ENCODE peak calls at places on chromosomes 1 and 21, in five cellular contexts. N is AG04450, O is lower leg skin, G is fibroblast of pulmonary artery, L is B cell. U is an unnamed sample.
A peak's percentile ranks its signal among the peaks of the same experiment; 100 is the strongest.

GRCh38 chr1:25744140-25744581 is 55.8 kb upstream of the SELENON start:
- DNase-seq in O (peak; percentile 93), L (no peak), G (peak; percentile 73), N (no peak), U (no peak)

GRCh38 chr1:24737368-24738117 is 7.7 kb upstream of the CLIC4 start:
- DNase-seq in L (no peak), O (no peak), N (no peak), G (no peak), U (no peak)

GRCh38 chr1:191904991-191905390 is 253.3 kb upstream of the RGS18 start:
- DNase-seq in O (no peak), L (no peak), G (no peak), N (no peak), U (no peak)

GRCh38 chr1:229068266-229069043 is 202.5 kb upstream of the RAB4A start:
- DNase-seq in N (no peak), L (no peak), G (peak; percentile 76), O (no peak), U (no peak)

GRCh38 chr1:66088787-66089186 is 296.1 kb downstream of the PDE4B start:
- DNase-seq in L (no peak), G (no peak), O (no peak), N (no peak), U (no peak)

GRCh38 chr21:15809818-15810217 is 80.0 kb downstream of the USP25 start:
- DNase-seq in N (peak; percentile 32), O (no peak), G (peak; percentile 58), L (no peak), U (peak; percentile 27)

GRCh38 chr21:42161401-42161956 is 57.5 kb upstream of the ABCG1 start:
- DNase-seq in N (no peak), O (peak; percentile 48), L (no peak), G (no peak), U (no peak)

GRCh38 chr1:32892368-32893197 is 6.3 kb downstream of the HPCA start:
- DNase-seq in G (peak; percentile 23), N (no peak), L (no peak), O (no peak), U (peak; percentile 75)

GRCh38 chr21:46599251-46599572 is 5.7 kb downstream of the S100B start:
- DNase-seq in G (peak; percentile 95), O (no peak), N (peak; percentile 70), L (no peak), U (no peak)

GRCh38 chr1:37825508-37825907 is 17.5 kb upstream of the YRDC start:
- DNase-seq in L (no peak), O (no peak), G (no peak), N (no peak), U (no peak)

GRCh38 chr1:52667290-52667689 is 30.9 kb downstream of the COA7 start:
- DNase-seq in L (no peak), O (peak; percentile 7), G (no peak), N (no peak), U (no peak)

GRCh38 chr1:228376262-228376628 is 30.4 kb downstream of the TRIM11 start:
- DNase-seq in N (no peak), L (no peak), G (peak; percentile 41), O (no peak), U (no peak)

GRCh38 chr1:3775498-3776230 is 3.1 kb downstream of the SMIM1 start:
- DNase-seq in G (peak; percentile 64), L (peak; percentile 64), O (peak; percentile 87), N (peak; percentile 20), U (peak; percentile 74)

GRCh38 chr1:240499012-240499411 is 112.9 kb downstream of the GREM2 start:
- DNase-seq in O (no peak), N (no peak), L (no peak), G (peak; percentile 69), U (no peak)

GRCh38 chr1:15290382-15290781 is 43.4 kb downstream of the FHAD1 start:
- DNase-seq in O (no peak), N (peak; percentile 71), G (peak; percentile 64), L (no peak), U (peak; percentile 67)

DNA sequence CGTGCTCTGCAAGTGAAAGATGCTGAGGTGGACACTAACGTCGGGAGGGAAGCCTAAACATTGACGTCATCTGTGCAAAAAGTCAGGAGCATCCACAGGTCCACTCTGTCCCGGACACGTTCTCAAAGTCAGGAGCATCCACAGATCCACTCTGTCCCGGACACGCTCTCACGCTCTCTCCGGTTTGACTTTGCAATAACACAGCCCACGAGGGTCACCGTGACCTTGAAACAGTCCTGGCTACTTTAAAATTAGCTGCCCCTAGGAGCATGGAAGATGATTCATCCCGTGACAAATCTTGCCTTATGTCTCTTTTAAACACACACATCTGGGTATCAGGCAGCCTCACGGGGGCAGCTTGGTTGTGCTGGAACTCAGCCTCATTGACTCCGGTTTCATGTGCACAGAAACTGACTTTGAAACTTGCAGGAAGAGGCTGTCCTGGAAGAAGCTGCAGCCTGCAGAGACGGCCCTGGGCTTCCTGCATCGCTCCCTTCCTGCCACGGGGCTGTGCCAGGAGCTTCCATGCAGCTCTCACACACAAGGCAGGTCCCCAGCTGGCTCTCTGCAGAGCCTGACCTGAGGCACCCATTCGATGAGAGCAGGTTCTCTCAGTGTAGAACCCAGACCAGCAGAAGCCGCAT is 18.1 kb upstream of the COL18A1 start:
- DNase-seq in L (no peak), G (peak; percentile 89), O (peak; percentile 86), N (peak; percentile 87), U (no peak)
- TF ChIP-seq CTCF in L (no peak), G (peak; percentile 42), O (no peak), N (peak; percentile 45), U (no peak)

DNA sequence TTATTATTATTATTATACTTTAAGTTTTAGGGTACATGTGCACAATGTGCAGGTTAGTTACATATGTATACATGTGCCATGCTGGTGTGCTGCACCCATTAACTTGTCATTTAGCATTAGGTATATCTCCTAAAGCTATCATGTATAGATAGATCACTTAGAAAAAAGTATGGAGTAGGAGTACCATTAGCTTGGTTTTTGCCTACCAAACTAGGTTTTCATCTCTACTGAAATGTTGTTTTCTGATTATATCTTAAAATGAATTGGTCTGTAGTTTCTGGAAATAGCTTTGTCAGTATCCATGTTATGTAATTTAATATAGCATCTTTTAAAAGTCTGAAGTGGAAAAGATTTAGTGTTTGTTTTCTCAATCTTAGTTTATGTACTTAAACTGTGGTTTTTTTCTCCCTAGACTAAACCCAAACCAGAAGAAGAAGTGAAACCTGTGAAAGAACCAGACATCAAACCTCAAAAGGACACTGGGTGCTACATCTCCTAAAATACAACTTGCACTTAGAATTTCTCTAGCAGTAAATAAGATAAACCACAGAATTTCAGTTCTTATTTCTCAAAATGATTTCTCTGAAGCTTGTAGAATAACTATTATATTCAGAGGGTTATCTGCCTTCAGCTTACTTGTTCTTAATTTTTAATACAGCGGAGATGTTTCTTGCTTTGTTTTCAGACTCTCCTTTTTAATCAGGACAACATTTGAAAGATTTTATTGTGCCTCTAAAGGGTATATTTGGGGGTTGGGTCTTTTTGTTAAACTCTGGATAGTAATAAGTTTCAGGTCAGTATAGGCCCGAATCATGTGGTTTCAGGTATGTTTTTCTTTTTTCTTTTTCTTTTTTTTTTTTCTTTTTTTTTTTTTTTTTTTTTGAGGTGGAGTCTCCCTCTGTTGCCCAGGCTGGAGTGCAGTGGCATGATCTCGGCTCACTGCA is 4.5 kb upstream of the FAM177B start:
- DNase-seq in G (no peak), L (peak; percentile 47), O (no peak), N (no peak), U (no peak)
- TF ChIP-seq CTCF in G (no peak), L (no peak), O (no peak), N (no peak), U (no peak)

GRCh38 chr1:42730002-42730401 is 10.0 kb downstream of the CLDN19 start:
- DNase-seq in N (no peak), G (no peak), O (peak; percentile 56), L (no peak), U (no peak)
- TF ChIP-seq CTCF in N (no peak), G (no peak), O (no peak), L (no peak), U (no peak)

DNA sequence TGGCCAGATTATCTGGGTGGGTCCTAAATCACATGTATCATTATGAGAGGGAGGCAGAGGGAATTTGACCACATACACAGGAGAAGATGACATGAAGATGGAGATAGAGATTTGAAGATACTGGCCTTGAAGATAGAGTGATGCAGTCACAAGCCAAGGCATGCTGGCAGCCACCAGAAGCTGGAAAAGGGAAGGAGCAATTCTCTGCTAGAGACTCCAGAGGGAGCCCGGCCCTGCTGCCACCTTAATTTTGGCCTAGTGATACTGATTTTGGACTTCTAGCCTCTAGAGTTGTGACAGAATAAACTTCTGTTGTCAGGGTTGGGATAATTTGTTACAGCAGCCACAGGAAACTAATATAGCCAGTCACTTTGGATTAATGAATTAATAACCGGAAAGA is 2.2 kb upstream of the PRDM2 start:
- DNase-seq in N (no peak), L (no peak), G (no peak), O (no peak), U (peak; percentile 22)
- TF ChIP-seq CTCF in N (no peak), L (no peak), G (no peak), O (no peak), U (no peak)

GRCh38 chr1:185316163-185317033 is 645 bp downstream of the IVNS1ABP start:
- DNase-seq in N (peak; percentile 83), G (peak; percentile 90), L (peak; percentile 90), O (peak; percentile 98), U (peak; percentile 94)

GRCh38 chr1:185315364-185316108 is 1.5 kb downstream of the IVNS1ABP start:
- DNase-seq in N (no peak), L (no peak), O (no peak), G (no peak), U (peak; percentile 19)

GRCh38 chr1:185318431-185319151 is 1.5 kb upstream of the IVNS1ABP start:
- DNase-seq in O (no peak), G (no peak), N (no peak), L (no peak), U (no peak)

GRCh38 chr1:185317886-185318310 is 855 bp upstream of the IVNS1ABP start:
- DNase-seq in G (no peak), O (peak; percentile 85), N (no peak), L (peak; percentile 79), U (peak; percentile 89)

GRCh38 chr1:185317034-185317885 is at the start of gene IVNS1ABP:
- DNase-seq in N (peak; percentile 67), O (peak; percentile 99), G (peak; percentile 91), L (peak; percentile 96), U (peak; percentile 97)
- TF ChIP-seq CTCF in N (peak; percentile 10), O (no peak), G (peak; percentile 21), L (peak; percentile 39), U (peak; percentile 6)

DNA sequence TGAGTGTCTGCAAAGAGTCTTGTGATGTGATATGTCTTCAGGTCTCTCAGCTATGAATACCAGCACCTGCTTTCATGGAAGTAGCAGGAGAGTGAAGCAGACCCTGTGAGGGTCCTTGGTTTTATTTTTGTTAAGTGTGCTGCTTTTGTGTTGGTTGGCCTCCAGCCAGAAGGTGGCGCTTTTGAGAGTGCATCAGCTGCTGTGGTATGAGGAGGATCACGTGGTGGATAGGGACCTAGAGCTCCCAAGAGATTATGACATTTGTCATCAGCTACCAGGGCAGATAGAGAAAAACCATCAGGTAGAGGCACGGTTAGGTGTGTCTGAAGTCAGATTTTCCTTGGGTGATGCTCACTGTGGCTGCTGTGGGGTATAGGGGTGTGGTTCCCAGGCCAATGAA is 1232.1 kb downstream of the MRPL39 start:
- DNase-seq in G (no peak), O (no peak), N (no peak), L (no peak), U (peak; percentile 56)
- TF ChIP-seq CTCF in G (no peak), O (no peak), N (no peak), L (no peak), U (no peak)